ENCODE peak calls at places on chromosomes 16 and 17, in five cellular contexts. N, S, L, Q and C are unnamed samples. For H3K4me1, the result is how much of the 10 kb centered on the place peaks cover.

GRCh38 chr16:17590711-17591654 is 120.2 kb upstream of the XYLT1 start:
- DNase-seq in N (no peak), S (no peak), Q (no peak), L (no peak), C (no peak)

GRCh38 chr17:36689089-36689667 is 87.8 kb downstream of the MRM1 start:
- DNase-seq in S (no peak), Q (no peak), L (no peak), N (no peak), C (no peak)

GRCh38 chr17:8122923-8123694 is 797 bp downstream of the HES7 start:
- DNase-seq in Q (peak), N (peak), L (peak), S (no peak), C (peak)

GRCh38 chr17:29451338-29451737 is 61.2 kb downstream of the TAOK1 start:
- DNase-seq in S (no peak), Q (no peak), L (no peak), N (no peak), C (no peak)

GRCh38 chr16:51049678-51050378 is 101.2 kb downstream of the SALL1 start:
- DNase-seq in N (no peak), S (no peak), L (no peak), Q (no peak), C (peak)

GRCh38 chr16:58027341-58028167 is 2.0 kb downstream of the MMP15 start:
- DNase-seq in N (peak), L (peak), Q (no peak), S (peak), C (no peak)

GRCh38 chr17:1206016-1206787 is 26.4 kb upstream of the ABR start:
- DNase-seq in N (no peak), Q (no peak), S (no peak), L (no peak), C (no peak)

GRCh38 chr16:30342751-30343490 is 12.2 kb downstream of the CD2BP2 start:
- DNase-seq in S (no peak), N (no peak), Q (no peak), L (no peak), C (peak)

GRCh38 chr16:88882358-88883030 is 16.0 kb upstream of the PABPN1L start:
- DNase-seq in L (no peak), Q (no peak), N (no peak), S (peak), C (peak)

GRCh38 chr17:18250708-18251107 is 7.8 kb downstream of the FLII start:
- DNase-seq in S (no peak), Q (no peak), L (no peak), N (no peak), C (no peak)

GRCh38 chr16:27363797-27364196 is 38.2 kb upstream of the IL21R start:
- DNase-seq in N (no peak), L (peak), S (no peak), Q (no peak), C (no peak)

GRCh38 chr16:12267491-12267890 is 291.0 kb downstream of the SNX29 start:
- DNase-seq in L (no peak), S (no peak), N (no peak), Q (no peak), C (no peak)

GRCh38 chr16:88686439-88687253 is at the start of gene SNAI3:
- DNase-seq in S (peak), Q (peak), L (peak), N (peak), C (peak)

GRCh38 chr17:7555320-7555948 is 3.1 kb upstream of the TNFSF13 start:
- DNase-seq in Q (no peak), N (no peak), L (no peak), S (no peak), C (no peak)

GRCh38 chr17:12729086-12729485 is 60.2 kb upstream of the ARHGAP44 start:
- DNase-seq in Q (no peak), L (no peak), N (no peak), S (no peak), C (no peak)

DNA sequence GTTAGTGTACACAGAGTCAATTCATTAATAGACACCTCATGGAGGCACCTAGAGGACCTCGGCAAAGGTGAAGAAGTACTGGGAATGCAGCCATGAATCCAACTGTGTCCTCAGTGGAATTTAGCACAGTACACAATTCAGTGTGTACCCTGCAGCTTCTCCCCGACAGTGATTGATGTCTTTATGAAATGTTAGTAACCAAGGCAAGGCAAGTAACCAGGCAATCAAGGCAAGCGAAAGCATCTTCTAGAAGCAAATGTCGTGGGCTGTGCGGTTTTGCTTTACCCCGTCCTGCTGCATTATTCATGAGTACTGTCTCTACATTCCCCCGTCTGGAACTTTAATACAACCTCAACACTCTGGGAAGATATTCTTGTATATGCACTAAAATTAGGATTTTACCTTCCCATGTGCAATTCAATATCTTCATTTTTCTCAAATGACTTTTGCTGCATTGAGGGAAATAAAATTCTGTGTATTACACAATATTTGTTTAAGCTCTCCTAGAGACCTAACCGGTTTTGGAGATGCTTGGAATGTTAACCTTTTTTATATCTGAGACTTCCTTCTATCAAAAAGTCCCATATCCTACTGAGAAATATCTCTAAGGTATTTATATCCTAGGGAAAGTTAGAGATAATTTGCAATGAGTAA is 52.1 kb upstream of the ADORA2B start:
- DNase-seq in N (no peak), S (no peak), Q (peak), L (no peak), C (no peak)
- H3K4me1 ChIP-seq in N (under half), S (under half), Q (under half), L (under half), C (under half)

DNA sequence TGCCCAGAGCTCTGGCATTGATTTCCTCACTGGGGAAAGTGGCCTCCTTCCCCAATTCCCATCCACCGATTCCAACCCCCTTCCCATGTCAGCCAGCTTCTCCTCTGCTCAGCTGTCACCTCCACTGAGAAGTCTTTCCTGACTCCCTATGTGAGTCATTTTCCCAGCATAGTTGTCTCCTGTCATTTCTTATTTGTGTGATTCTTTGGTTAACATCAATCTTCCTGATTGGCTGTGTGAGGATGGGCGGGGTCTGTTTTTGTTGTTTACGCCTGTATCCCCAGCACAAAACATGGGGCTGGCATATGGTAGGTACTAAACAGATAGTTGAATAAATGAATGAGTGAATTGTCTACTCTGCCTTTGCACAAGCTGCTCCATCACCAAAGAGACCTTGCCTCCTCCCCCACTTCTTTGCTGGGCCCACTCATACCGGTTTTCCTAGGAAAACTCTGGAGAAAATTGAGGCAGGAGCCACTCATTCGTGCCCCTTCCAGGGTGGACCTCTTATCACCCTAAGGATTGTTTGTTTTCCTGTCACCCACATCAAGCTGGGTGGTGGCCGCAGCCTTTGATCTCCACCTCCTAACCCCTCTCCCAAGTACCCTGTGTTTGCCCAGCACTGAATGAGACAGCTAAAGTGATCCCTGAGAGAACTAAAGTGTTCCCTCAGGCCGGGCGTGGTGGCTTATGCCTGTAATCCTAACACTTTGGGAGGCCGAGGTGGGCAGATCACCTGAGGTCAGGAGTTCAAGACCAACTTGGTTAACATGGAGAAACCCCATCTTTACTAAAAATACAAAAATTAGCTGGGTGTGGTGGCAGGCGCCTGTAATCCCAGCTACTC is 1.2 kb upstream of the GRB7 start:
- DNase-seq in L (peak), N (no peak), S (peak), Q (no peak), C (no peak)
- H2AFZ ChIP-seq in L (no peak), N (no peak), S (no peak), Q (peak), C (no peak)

GRCh38 chr17:14797801-14798200 is 467.3 kb downstream of the PMP22 start:
- DNase-seq in Q (no peak), L (no peak), S (no peak), N (no peak), C (no peak)
- H3K4me1 ChIP-seq in Q (under half), L (under half), S (under half), N (under half), C (under half)

DNA sequence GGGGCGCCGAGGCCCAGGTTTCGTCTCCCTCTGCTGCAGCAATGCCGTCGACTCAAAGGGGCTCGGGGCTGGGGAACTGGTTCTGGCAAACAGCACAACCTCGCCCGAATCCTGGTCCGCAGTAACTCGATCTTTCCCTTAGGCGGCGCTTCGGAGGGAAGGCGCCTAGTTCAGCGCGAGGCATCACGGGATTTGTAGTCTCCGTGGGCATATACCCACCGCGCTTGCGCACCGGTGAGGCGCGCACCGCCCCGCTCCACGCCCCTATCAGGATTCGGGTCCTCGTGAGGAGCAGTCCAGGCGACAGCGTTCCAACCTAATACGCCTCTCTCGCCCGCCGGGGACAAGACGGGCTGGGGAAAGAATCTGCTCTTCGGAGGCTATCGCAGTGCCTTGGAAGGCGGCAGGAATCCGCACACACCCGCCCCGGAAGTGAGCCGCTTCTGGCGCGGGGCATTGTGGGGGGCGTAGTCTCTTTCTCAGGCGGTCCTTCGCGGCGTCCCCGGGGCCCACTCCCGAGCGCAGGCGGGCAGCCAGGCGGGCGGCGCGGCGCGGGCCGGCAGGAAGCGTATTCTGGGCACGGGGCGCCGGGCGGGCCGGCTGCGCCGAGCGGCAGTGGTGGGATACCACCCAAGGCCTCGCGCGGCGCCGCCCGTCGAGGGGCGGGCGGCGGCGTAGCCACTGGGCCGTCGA is at the start of gene THAP11:
- DNase-seq in L (peak), Q (peak), N (peak), S (peak), C (peak)
- H2AFZ ChIP-seq in L (peak), Q (peak), N (peak), S (peak), C (peak)